ENCODE peak calls at places on chromosomes 5 and 9, in nine cellular contexts. X, M, U, C, D, W, I, A and R are unnamed samples.

GRCh38 chr5:123066016-123066415 is 23.0 kb upstream of the PRDM6 start:
- DNase-seq in X (no peak), M (no peak), U (no peak), C (no peak), D (no peak), W (no peak), I (no peak), A (no peak), R (no peak)

GRCh38 chr9:95003694-95004451 is 277.4 kb downstream of the AOPEP start:
- DNase-seq in X (no peak), M (peak), U (no peak), C (peak), D (peak), W (peak), I (no peak), A (peak), R (peak)

GRCh38 chr5:133828727-133829126 is 139.7 kb downstream of the C5orf15 start:
- DNase-seq in X (no peak), M (no peak), U (no peak), C (no peak), D (no peak), W (no peak), I (no peak), A (no peak), R (no peak)

GRCh38 chr9:131667576-131667975 is 72.3 kb downstream of the RAPGEF1 start:
- DNase-seq in X (no peak), M (no peak), U (no peak), C (no peak), D (no peak), W (no peak), I (no peak), A (no peak), R (no peak)

GRCh38 chr5:127521138-127521770 is 3.8 kb downstream of the PRRC1 start:
- DNase-seq in X (no peak), M (no peak), U (no peak), C (no peak), D (no peak), W (no peak), I (no peak), A (no peak), R (no peak)

GRCh38 chr9:76292246-76292645 is 102.0 kb downstream of the RFK start:
- DNase-seq in X (no peak), M (no peak), U (no peak), C (no peak), D (no peak), W (no peak), I (no peak), A (no peak), R (no peak)

GRCh38 chr9:102237520-102237919 is 499.1 kb upstream of the GRIN3A start:
- DNase-seq in X (no peak), M (no peak), U (no peak), C (no peak), D (no peak), W (no peak), I (no peak), A (no peak), R (no peak)

GRCh38 chr5:150303660-150304411 is 1.1 kb upstream of the ARSI start:
- DNase-seq in X (no peak), M (no peak), U (no peak), C (no peak), D (no peak), W (peak), I (no peak), A (peak), R (no peak)

GRCh38 chr9:77848428-77848827 is 183.2 kb downstream of the GNAQ start:
- DNase-seq in X (no peak), M (no peak), U (no peak), C (no peak), D (no peak), W (no peak), I (no peak), A (no peak), R (no peak)

GRCh38 chr9:22052376-22052945 is 43.4 kb upstream of the CDKN2B start:
- DNase-seq in X (no peak), M (no peak), U (no peak), C (peak), D (no peak), W (no peak), I (no peak), A (no peak), R (no peak)

GRCh38 chr5:94314507-94315170 is 303.8 kb downstream of the KIAA0825 start:
- DNase-seq in X (no peak), M (no peak), U (no peak), C (no peak), D (no peak), W (no peak), I (no peak), A (no peak), R (no peak)

GRCh38 chr9:33166263-33167083 is 663 bp downstream of the B4GALT1 start:
- DNase-seq in X (no peak), M (no peak), U (no peak), C (no peak), D (peak), W (peak), I (peak), A (peak), R (peak)

GRCh38 chr9:1927546-1927945 is 87.6 kb upstream of the SMARCA2 start:
- DNase-seq in X (no peak), M (no peak), U (no peak), C (no peak), D (no peak), W (no peak), I (no peak), A (no peak), R (no peak)

GRCh38 chr5:6058055-6058715 is 320.2 kb downstream of the MED10 start:
- DNase-seq in X (no peak), M (no peak), U (no peak), C (no peak), D (no peak), W (no peak), I (no peak), A (no peak), R (no peak)

GRCh38 chr9:1759901-1760300 is 255.2 kb upstream of the SMARCA2 start:
- DNase-seq in X (no peak), M (no peak), U (no peak), C (no peak), D (no peak), W (no peak), I (no peak), A (no peak), R (no peak)

GRCh38 chr5:124662261-124662781 is 84.1 kb downstream of the ZNF608 start:
- DNase-seq in X (no peak), M (no peak), U (no peak), C (no peak), D (no peak), W (no peak), I (no peak), A (no peak), R (no peak)

GRCh38 chr5:87246046-87246445 is 21.6 kb upstream of the RASA1 start:
- DNase-seq in X (no peak), M (no peak), U (no peak), C (no peak), D (no peak), W (no peak), I (no peak), A (no peak), R (no peak)

GRCh38 chr5:80141147-80141671 is 106.1 kb downstream of the THBS4 start:
- DNase-seq in X (peak), M (peak), U (peak), C (no peak), D (peak), W (peak), I (no peak), A (peak), R (peak)

GRCh38 chr5:17620627-17621026 is 10.4 kb downstream of the TAF11L12 start:
- DNase-seq in X (no peak), M (no peak), U (no peak), C (no peak), D (no peak), W (no peak), I (no peak), A (no peak), R (no peak)

GRCh38 chr5:142982821-142983200 is 212.6 kb downstream of the ARHGAP26 start:
- DNase-seq in X (no peak), M (no peak), U (no peak), C (no peak), D (no peak), W (no peak), I (no peak), A (no peak), R (no peak)

GRCh38 chr9:132632426-132632825 is 37.4 kb downstream of the DDX31 start:
- DNase-seq in X (no peak), M (no peak), U (no peak), C (no peak), D (no peak), W (no peak), I (no peak), A (no peak), R (no peak)

GRCh38 chr5:169181785-169182184 is 119.2 kb downstream of the SLIT3 start:
- DNase-seq in X (no peak), M (no peak), U (no peak), C (no peak), D (no peak), W (no peak), I (no peak), A (no peak), R (no peak)

GRCh38 chr5:19322716-19323485 is 665.1 kb downstream of the CDH18 start:
- DNase-seq in X (peak), M (peak), U (no peak), C (no peak), D (peak), W (no peak), I (no peak), A (no peak), R (no peak)

GRCh38 chr9:6894135-6894534 is 136.4 kb downstream of the KDM4C start:
- DNase-seq in X (no peak), M (no peak), U (no peak), C (no peak), D (no peak), W (no peak), I (no peak), A (no peak), R (no peak)

GRCh38 chr5:92780057-92780456 is 801.0 kb downstream of the NR2F1-AS1 start:
- DNase-seq in X (no peak), M (no peak), U (no peak), C (no peak), D (no peak), W (no peak), I (no peak), A (no peak), R (no peak)

GRCh38 chr9:95193067-95193466 is 124.4 kb downstream of the FANCC start:
- DNase-seq in X (no peak), M (no peak), U (no peak), C (no peak), D (no peak), W (no peak), I (no peak), A (no peak), R (no peak)

GRCh38 chr9:80775515-80775914 is 913.8 kb downstream of the TLE1 start:
- DNase-seq in X (no peak), M (no peak), U (no peak), C (no peak), D (no peak), W (no peak), I (no peak), A (no peak), R (no peak)

GRCh38 chr5:35339616-35340100 is 109.4 kb upstream of the PRLR start:
- DNase-seq in X (no peak), M (no peak), U (no peak), C (no peak), D (no peak), W (no peak), I (no peak), A (no peak), R (no peak)

GRCh38 chr9:2356391-2356790 is 265.2 kb upstream of the VLDLR start:
- DNase-seq in X (no peak), M (no peak), U (no peak), C (no peak), D (no peak), W (no peak), I (no peak), A (no peak), R (no peak)

GRCh38 chr9:101705135-101705661 is 33.2 kb downstream of the GRIN3A start:
- DNase-seq in X (peak), M (peak), U (peak), C (no peak), D (no peak), W (no peak), I (no peak), A (no peak), R (peak)

GRCh38 chr9:93807166-93808013 is 147.8 kb downstream of the BARX1 start:
- DNase-seq in X (no peak), M (no peak), U (peak), C (no peak), D (no peak), W (no peak), I (no peak), A (no peak), R (no peak)

GRCh38 chr5:180959661-180960060 is 29.0 kb upstream of the BTNL3 start:
- DNase-seq in X (no peak), M (no peak), U (no peak), C (no peak), D (no peak), W (no peak), I (no peak), A (no peak), R (no peak)

GRCh38 chr5:129377504-129377903 is 82.6 kb upstream of the ADAMTS19 start:
- DNase-seq in X (no peak), M (no peak), U (no peak), C (no peak), D (no peak), W (no peak), I (no peak), A (no peak), R (no peak)

GRCh38 chr5:1865486-1865885 is 17.2 kb downstream of the IRX4 start:
- DNase-seq in X (no peak), M (no peak), U (no peak), C (no peak), D (no peak), W (no peak), I (no peak), A (no peak), R (no peak)

GRCh38 chr9:6910032-6910431 is 152.3 kb downstream of the KDM4C start:
- DNase-seq in X (no peak), M (no peak), U (no peak), C (no peak), D (no peak), W (no peak), I (no peak), A (no peak), R (no peak)

GRCh38 chr5:165616550-165617430 is 2111.4 kb downstream of the MAT2B start:
- DNase-seq in X (no peak), M (no peak), U (no peak), C (no peak), D (no peak), W (no peak), I (no peak), A (no peak), R (no peak)

GRCh38 chr5:131814990-131815389 is 18.2 kb upstream of the FNIP1 start:
- DNase-seq in X (no peak), M (no peak), U (no peak), C (no peak), D (no peak), W (no peak), I (no peak), A (no peak), R (no peak)

GRCh38 chr9:137589441-137590122 is 730 bp downstream of the ZMYND19 start:
- DNase-seq in X (no peak), M (no peak), U (no peak), C (no peak), D (no peak), W (no peak), I (no peak), A (no peak), R (no peak)

GRCh38 chr9:136857606-136858412 is 5.7 kb downstream of the MAMDC4 start:
- DNase-seq in X (peak), M (no peak), U (peak), C (no peak), D (no peak), W (no peak), I (no peak), A (peak), R (peak)

GRCh38 chr9:136564379-136564988 is 18.6 kb upstream of the NOTCH1 start:
- DNase-seq in X (peak), M (no peak), U (peak), C (no peak), D (no peak), W (peak), I (no peak), A (peak), R (no peak)

GRCh38 chr5:68217476-68217984 is 2.0 kb downstream of the PIK3R1 start:
- DNase-seq in X (no peak), M (no peak), U (no peak), C (no peak), D (no peak), W (no peak), I (no peak), A (no peak), R (peak)

GRCh38 chr5:68216737-68217231 is 1.2 kb downstream of the PIK3R1 start:
- DNase-seq in X (no peak), M (no peak), U (no peak), C (no peak), D (no peak), W (no peak), I (no peak), A (no peak), R (no peak)

GRCh38 chr5:68215208-68215887 is at the start of gene PIK3R1:
- DNase-seq in X (peak), M (peak), U (peak), C (peak), D (peak), W (peak), I (peak), A (peak), R (peak)

GRCh38 chr5:68214472-68215207 is 916 bp upstream of the PIK3R1 start:
- DNase-seq in X (peak), M (peak), U (peak), C (no peak), D (no peak), W (peak), I (peak), A (no peak), R (no peak)

GRCh38 chr5:68215888-68216736 is 556 bp downstream of the PIK3R1 start:
- DNase-seq in X (peak), M (peak), U (peak), C (peak), D (peak), W (peak), I (peak), A (peak), R (peak)
- TF ChIP-seq POLR2A in X (no peak), M (no peak), U (no peak), C (no peak), D (no peak), W (no peak), I (peak), A (peak), R (no peak)

GRCh38 chr9:8268216-8268878 is 468.8 kb upstream of the DMAC1 start:
- DNase-seq in X (no peak), M (no peak), U (no peak), C (no peak), D (no peak), W (no peak), I (no peak), A (no peak), R (no peak)

GRCh38 chr9:8262625-8263622 is 463.3 kb upstream of the DMAC1 start:
- DNase-seq in X (no peak), M (no peak), U (no peak), C (no peak), D (no peak), W (no peak), I (no peak), A (no peak), R (peak)

GRCh38 chr9:8270235-8270634 is 470.7 kb upstream of the DMAC1 start:
- DNase-seq in X (no peak), M (no peak), U (no peak), C (peak), D (no peak), W (no peak), I (no peak), A (no peak), R (no peak)

GRCh38 chr9:8268881-8269280 is 469.3 kb upstream of the DMAC1 start:
- DNase-seq in X (no peak), M (no peak), U (no peak), C (no peak), D (no peak), W (no peak), I (no peak), A (no peak), R (no peak)

DNA sequence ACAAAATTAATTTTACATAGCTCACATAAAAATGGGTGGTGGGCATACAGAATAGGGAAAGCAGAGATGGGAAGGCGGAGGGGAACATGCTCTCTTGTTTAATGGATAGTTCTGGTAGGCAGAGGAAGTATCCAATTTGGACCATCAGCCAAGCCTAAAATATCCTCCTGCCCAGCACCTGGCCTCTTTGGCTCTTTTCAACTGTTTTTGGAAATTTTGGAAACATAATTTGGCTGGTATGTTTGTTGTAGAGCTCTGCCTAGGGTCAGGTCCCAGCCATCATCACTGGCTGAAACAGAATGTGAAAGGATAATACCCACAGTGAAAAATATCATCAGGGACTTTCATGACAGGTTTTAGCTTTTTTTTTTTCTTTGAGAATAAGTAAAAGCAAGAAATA is 467.3 kb upstream of the DMAC1 start:
- DNase-seq in X (no peak), M (no peak), U (no peak), C (no peak), D (no peak), W (no peak), I (no peak), A (no peak), R (no peak)
- TF ChIP-seq POLR2A in X (no peak), M (no peak), U (no peak), C (no peak), D (no peak), W (no peak), I (no peak), A (no peak), R (no peak)

GRCh38 chr5:173793677-173794570 is 94.2 kb upstream of the CPEB4 start:
- DNase-seq in X (peak), M (no peak), U (no peak), C (peak), D (no peak), W (no peak), I (no peak), A (no peak), R (no peak)
- TF ChIP-seq POLR2A in X (no peak), M (no peak), U (no peak), C (no peak), D (no peak), W (no peak), I (peak), A (no peak), R (no peak)

DNA sequence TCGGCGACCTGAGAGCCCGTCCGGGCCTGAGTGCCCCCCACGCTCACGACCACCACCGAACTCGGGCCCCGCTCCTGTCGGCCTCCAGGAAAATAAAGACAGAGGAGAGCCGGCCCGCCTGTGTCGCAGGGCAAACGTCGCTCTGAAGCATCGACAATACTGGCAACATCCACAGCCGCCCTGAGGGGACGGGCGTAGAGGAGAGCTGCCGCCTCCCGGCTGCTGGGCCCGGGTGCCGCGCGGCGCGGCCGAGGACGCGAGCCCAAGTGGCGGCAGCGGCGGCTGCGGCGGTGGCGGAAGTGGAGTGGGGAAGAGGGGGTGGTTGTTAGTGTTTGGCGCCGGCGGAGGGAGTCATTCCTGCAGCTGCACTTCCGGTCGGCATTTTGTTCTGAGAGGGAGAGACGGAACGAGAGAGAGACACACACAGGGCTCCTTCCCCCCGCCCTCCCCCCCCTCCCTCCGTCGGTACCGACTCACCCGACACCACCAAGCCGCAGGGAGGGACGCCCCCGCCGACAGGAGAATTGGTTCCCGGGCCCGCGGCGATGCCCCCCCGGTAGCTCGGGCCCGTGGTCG is at the start of gene NIPBL:
- DNase-seq in X (peak), M (peak), U (peak), C (peak), D (peak), W (peak), I (peak), A (peak), R (peak)
- TF ChIP-seq POLR2A in X (no peak), M (peak), U (peak), C (peak), D (peak), W (peak), I (peak), A (peak), R (peak)

DNA sequence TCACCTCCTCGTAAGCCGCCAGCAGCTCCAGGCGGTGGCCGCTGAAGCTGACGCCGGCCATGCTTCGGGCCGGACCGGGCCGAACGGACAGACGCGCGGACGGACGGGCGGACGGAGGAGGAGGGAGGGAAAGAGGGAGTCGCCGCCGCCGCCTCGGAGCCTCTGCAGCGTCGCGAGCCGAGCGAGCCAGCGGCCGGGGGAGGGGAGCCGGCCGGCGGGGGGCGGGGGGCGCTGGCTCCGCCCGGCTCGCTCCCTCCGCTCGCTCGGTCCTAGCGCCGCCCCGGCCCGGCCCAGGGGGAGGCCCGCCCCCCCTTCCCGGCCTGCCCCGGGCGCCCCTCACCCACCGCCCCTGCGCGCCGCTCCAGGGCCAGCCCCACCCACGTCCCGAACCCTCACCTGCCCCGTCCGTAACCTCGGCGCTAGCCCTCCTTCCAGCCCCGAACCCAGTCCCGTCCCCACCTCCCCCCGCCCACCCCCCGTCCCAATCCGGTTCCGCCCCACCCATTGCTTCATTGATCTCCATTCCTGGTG is at the start of gene DBN1:
- DNase-seq in X (no peak), M (no peak), U (no peak), C (no peak), D (no peak), W (no peak), I (no peak), A (peak), R (peak)
- TF ChIP-seq POLR2A in X (no peak), M (peak), U (no peak), C (no peak), D (no peak), W (peak), I (no peak), A (no peak), R (no peak)